ENCODE peak calls at places on chromosomes 4 and X, in nine cellular contexts. Z is neural progenitor cell, D is cardiac fibroblast, Y is ascending aorta, H is upper lobe of right lung, X is mesothelial cell of epicardium, V is fibroblast of mammary gland, T is fibroblast of lung, E is PC-3. G is an unnamed sample.

GRCh38 chrX:9349572-9350259 is 115.1 kb upstream of the TBL1X start:
- DNase-seq in Z (no peak), D (peak), Y (no peak), H (no peak), X (no peak), V (peak), T (no peak), E (peak), G (no peak)

GRCh38 chrX:132090370-132091152 is 37.3 kb downstream of the FRMD7 start:
- DNase-seq in Z (no peak), D (no peak), Y (no peak), H (no peak), X (no peak), V (no peak), T (no peak), E (no peak), G (no peak)

GRCh38 chr4:37628977-37629609 is 57.1 kb downstream of the RELL1 start:
- DNase-seq in Z (no peak), D (peak), Y (no peak), H (no peak), X (no peak), V (peak), T (peak), E (peak), G (no peak)

GRCh38 chr4:57403591-57403990 is 293.4 kb upstream of the IGFBP7 start:
- DNase-seq in Z (no peak), D (no peak), Y (no peak), H (no peak), X (no peak), V (no peak), T (no peak), E (peak), G (no peak)

GRCh38 chrX:154396948-154397887 is 959 bp upstream of the RPL10 start:
- DNase-seq in Z (peak), D (peak), Y (peak), H (peak), X (peak), V (peak), T (peak), E (peak), G (no peak)

GRCh38 chrX:53241558-53241957 is 16.6 kb upstream of the KDM5C start:
- DNase-seq in Z (no peak), D (no peak), Y (no peak), H (no peak), X (no peak), V (no peak), T (no peak), E (no peak), G (no peak)

GRCh38 chrX:41906515-41907165 is 16.7 kb downstream of the CASK start:
- DNase-seq in Z (no peak), D (peak), Y (no peak), H (no peak), X (no peak), V (peak), T (no peak), E (peak), G (no peak)

GRCh38 chrX:132614297-132614696 is 125.5 kb upstream of the MBNL3 start:
- DNase-seq in Z (peak), D (no peak), Y (no peak), H (no peak), X (no peak), V (peak), T (peak), E (peak), G (no peak)

GRCh38 chr4:183185018-183185417 is 86.0 kb downstream of the WWC2 start:
- DNase-seq in Z (no peak), D (no peak), Y (no peak), H (no peak), X (no peak), V (no peak), T (no peak), E (no peak), G (no peak)

GRCh38 chrX:72316408-72317079 is 10.8 kb upstream of the CITED1 start:
- DNase-seq in Z (no peak), D (no peak), Y (no peak), H (no peak), X (no peak), V (no peak), T (no peak), E (no peak), G (no peak)

GRCh38 chrX:129938081-129938480 is 32.1 kb downstream of the UTP14A start:
- DNase-seq in Z (no peak), D (no peak), Y (no peak), H (no peak), X (no peak), V (no peak), T (no peak), E (no peak), G (no peak)

GRCh38 chr4:92255920-92256244 is 47.9 kb upstream of the GRID2 start:
- DNase-seq in Z (no peak), D (no peak), Y (no peak), H (no peak), X (no peak), V (no peak), T (no peak), E (no peak), G (no peak)

GRCh38 chrX:72554448-72555140 is 18.0 kb downstream of the HDAC8 start:
- DNase-seq in Z (peak), D (peak), Y (peak), H (no peak), X (peak), V (peak), T (no peak), E (peak), G (no peak)

GRCh38 chrX:103608305-103608963 is 671 bp downstream of the TCEAL3 start:
- DNase-seq in Z (peak), D (no peak), Y (no peak), H (peak), X (no peak), V (no peak), T (no peak), E (peak), G (no peak)

GRCh38 chr4:156732634-156733033 is 239.0 kb downstream of the PDGFC start:
- DNase-seq in Z (no peak), D (no peak), Y (no peak), H (no peak), X (no peak), V (peak), T (peak), E (no peak), G (no peak)

GRCh38 chr4:13537011-13537831 is 7.1 kb downstream of the NKX3-2 start:
- DNase-seq in Z (no peak), D (no peak), Y (no peak), H (no peak), X (no peak), V (no peak), T (no peak), E (no peak), G (no peak)

GRCh38 chrX:150348365-150348764 is 14.8 kb upstream of the MAMLD1 start:
- DNase-seq in Z (peak), D (no peak), Y (no peak), H (no peak), X (no peak), V (no peak), T (no peak), E (peak), G (no peak)

GRCh38 chr4:130393246-130394041 is 1297.5 kb downstream of the C4orf33 start:
- DNase-seq in Z (no peak), D (peak), Y (no peak), H (no peak), X (no peak), V (peak), T (peak), E (no peak), G (no peak)

GRCh38 chr4:185108185-185108584 is 34.9 kb upstream of the SLC25A4 start:
- DNase-seq in Z (no peak), D (no peak), Y (no peak), H (no peak), X (no peak), V (no peak), T (no peak), E (no peak), G (no peak)

GRCh38 chr4:38091636-38092035 is 131.4 kb downstream of the PTTG2 start:
- DNase-seq in Z (no peak), D (peak), Y (no peak), H (no peak), X (no peak), V (peak), T (peak), E (no peak), G (no peak)

GRCh38 chr4:72567821-72568620 is 1.0 kb downstream of the ADAMTS3 start:
- DNase-seq in Z (peak), D (peak), Y (peak), H (peak), X (peak), V (peak), T (peak), E (peak), G (no peak)

GRCh38 chrX:152989292-152989658 is 4.6 kb downstream of the PNMA5 start:
- DNase-seq in Z (no peak), D (peak), Y (no peak), H (no peak), X (no peak), V (peak), T (no peak), E (no peak), G (no peak)

GRCh38 chrX:37847733-37848197 is 394 bp upstream of the DYNLT3 start:
- DNase-seq in Z (no peak), D (no peak), Y (no peak), H (no peak), X (no peak), V (no peak), T (no peak), E (no peak), G (no peak)

GRCh38 chr4:107034982-107035710 is 967 bp downstream of the DKK2 start:
- DNase-seq in Z (peak), D (peak), Y (peak), H (no peak), X (peak), V (peak), T (peak), E (no peak), G (no peak)

GRCh38 chr4:139265654-139266053 is 14.4 kb downstream of the MGARP start:
- DNase-seq in Z (no peak), D (no peak), Y (no peak), H (no peak), X (no peak), V (no peak), T (no peak), E (no peak), G (no peak)

GRCh38 chr4:38723726-38724506 is 58.9 kb downstream of the TLR10 start:
- DNase-seq in Z (peak), D (no peak), Y (no peak), H (no peak), X (no peak), V (no peak), T (no peak), E (no peak), G (no peak)

GRCh38 chrX:51148848-51149247 is 183.8 kb upstream of the NUDT10 start:
- DNase-seq in Z (peak), D (peak), Y (no peak), H (no peak), X (no peak), V (peak), T (no peak), E (peak), G (no peak)

GRCh38 chrX:85052636-85053343 is 49.1 kb downstream of the APOOL start:
- DNase-seq in Z (no peak), D (peak), Y (no peak), H (no peak), X (no peak), V (peak), T (peak), E (peak), G (no peak)

GRCh38 chr4:48223633-48224295 is 45.9 kb downstream of the TEC start:
- DNase-seq in Z (no peak), D (peak), Y (no peak), H (no peak), X (no peak), V (peak), T (no peak), E (peak), G (no peak)

GRCh38 chr4:132396636-132397035 is 752.5 kb upstream of the PCDH10 start:
- DNase-seq in Z (no peak), D (no peak), Y (no peak), H (no peak), X (no peak), V (no peak), T (no peak), E (no peak), G (no peak)

GRCh38 chrX:46572295-46572936 is 1.1 kb upstream of the CHST7 start:
- DNase-seq in Z (no peak), D (no peak), Y (no peak), H (no peak), X (no peak), V (no peak), T (no peak), E (no peak), G (no peak)

GRCh38 chrX:68196939-68197791 is 236.1 kb downstream of the OPHN1 start:
- DNase-seq in Z (peak), D (peak), Y (no peak), H (no peak), X (no peak), V (peak), T (peak), E (peak), G (no peak)

GRCh38 chr4:52712991-52713275 is 38.3 kb downstream of the ERVMER34-1 start:
- DNase-seq in Z (no peak), D (no peak), Y (no peak), H (no peak), X (no peak), V (no peak), T (no peak), E (no peak), G (no peak)

GRCh38 chr4:5956285-5957021 is 61.8 kb downstream of the C4orf50 start:
- DNase-seq in Z (peak), D (no peak), Y (no peak), H (peak), X (no peak), V (no peak), T (no peak), E (peak), G (no peak)

GRCh38 chr4:78937837-78938236 is 1.4 kb downstream of the PAQR3 start:
- DNase-seq in Z (no peak), D (peak), Y (no peak), H (no peak), X (no peak), V (peak), T (no peak), E (peak), G (no peak)

GRCh38 chrX:20118065-20118824 is 1.5 kb upstream of the MAP7D2 start:
- DNase-seq in Z (no peak), D (no peak), Y (no peak), H (no peak), X (no peak), V (no peak), T (no peak), E (peak), G (no peak)

GRCh38 chr4:155679343-155679742 is 12.7 kb downstream of the GUCY1A1 start:
- DNase-seq in Z (peak), D (peak), Y (peak), H (no peak), X (no peak), V (peak), T (peak), E (peak), G (no peak)

GRCh38 chrX:52576946-52577345 is 60.1 kb upstream of the XAGE1B start:
- DNase-seq in Z (no peak), D (no peak), Y (no peak), H (no peak), X (no peak), V (no peak), T (no peak), E (peak), G (no peak)

GRCh38 chrX:150984164-150984824 is 1.2 kb downstream of the HMGB3 start:
- DNase-seq in Z (peak), D (no peak), Y (no peak), H (no peak), X (peak), V (no peak), T (no peak), E (no peak), G (no peak)

GRCh38 chr4:13168326-13168725 is 315.8 kb downstream of the RAB28 start:
- DNase-seq in Z (no peak), D (no peak), Y (no peak), H (no peak), X (no peak), V (no peak), T (no peak), E (no peak), G (no peak)

GRCh38 chr4:2277956-2278355 is 16.0 kb upstream of the MXD4 start:
- DNase-seq in Z (no peak), D (peak), Y (no peak), H (no peak), X (no peak), V (no peak), T (no peak), E (no peak), G (no peak)

GRCh38 chr4:2281575-2282343 is 19.9 kb upstream of the MXD4 start:
- DNase-seq in Z (no peak), D (peak), Y (no peak), H (no peak), X (no peak), V (no peak), T (no peak), E (no peak), G (no peak)

GRCh38 chr4:2283199-2283711 is 21.3 kb upstream of the MXD4 start:
- DNase-seq in Z (no peak), D (no peak), Y (no peak), H (no peak), X (no peak), V (no peak), T (no peak), E (no peak), G (no peak)

GRCh38 chr4:2284161-2284933 is 22.4 kb upstream of the MXD4 start:
- DNase-seq in Z (no peak), D (no peak), Y (peak), H (peak), X (no peak), V (no peak), T (no peak), E (no peak), G (no peak)

DNA sequence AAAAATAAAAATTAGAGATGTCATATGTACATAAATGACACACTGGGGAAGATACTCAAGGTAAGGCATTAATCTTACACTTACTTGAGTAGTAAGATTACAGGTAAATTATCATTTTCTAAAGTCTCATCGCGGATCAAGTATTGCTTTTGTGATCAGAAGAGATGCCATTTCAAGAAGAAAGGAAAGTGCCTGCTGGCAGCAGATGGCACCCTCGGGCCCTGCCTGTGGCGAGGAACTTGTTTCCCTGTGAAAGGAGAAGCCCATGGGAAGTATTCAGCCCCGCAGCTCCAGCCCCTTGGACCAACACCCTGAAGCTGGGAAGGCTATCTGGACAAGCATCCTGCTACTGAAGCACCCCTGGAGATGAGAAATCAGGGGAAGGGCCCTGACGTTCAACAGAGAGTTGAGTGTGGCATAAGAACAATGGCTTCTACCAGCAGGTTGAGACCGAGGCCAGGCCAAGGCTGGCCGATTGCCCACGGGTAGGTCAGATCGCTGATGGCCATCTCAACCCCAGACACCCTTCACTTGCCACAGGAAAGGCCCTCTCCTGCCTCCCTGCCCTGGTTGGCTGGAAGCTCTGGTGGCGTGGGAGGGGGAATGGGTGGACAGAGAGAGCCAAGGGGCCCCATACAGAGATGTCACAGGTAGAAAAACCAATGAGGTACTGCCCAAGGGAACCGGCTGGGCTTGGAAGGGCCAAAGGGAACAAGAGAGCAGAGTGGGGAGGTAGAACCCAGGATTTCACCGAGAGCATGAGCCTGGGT is 18.8 kb upstream of the MXD4 start:
- DNase-seq in Z (no peak), D (no peak), Y (no peak), H (no peak), X (no peak), V (no peak), T (no peak), E (no peak), G (no peak)
- TF ChIP-seq CTCF in Z (no peak), D (no peak), Y (no peak), H (no peak), X (no peak), V (peak), T (no peak), E (peak), G (peak)

GRCh38 chrX:54439967-54440871 is at the start of gene TSR2:
- DNase-seq in Z (peak), D (peak), Y (peak), H (peak), X (peak), V (peak), T (peak), E (peak), G (no peak)
- TF ChIP-seq CTCF in Z (peak), D (no peak), Y (no peak), H (no peak), X (no peak), V (peak), T (peak), E (peak), G (peak)

GRCh38 chr4:3073158-3074077 is 920 bp downstream of the HTT-AS start:
- DNase-seq in Z (peak), D (no peak), Y (no peak), H (no peak), X (peak), V (no peak), T (no peak), E (no peak), G (no peak)
- TF ChIP-seq CTCF in Z (peak), D (peak), Y (no peak), H (peak), X (no peak), V (no peak), T (peak), E (no peak), G (no peak)

DNA sequence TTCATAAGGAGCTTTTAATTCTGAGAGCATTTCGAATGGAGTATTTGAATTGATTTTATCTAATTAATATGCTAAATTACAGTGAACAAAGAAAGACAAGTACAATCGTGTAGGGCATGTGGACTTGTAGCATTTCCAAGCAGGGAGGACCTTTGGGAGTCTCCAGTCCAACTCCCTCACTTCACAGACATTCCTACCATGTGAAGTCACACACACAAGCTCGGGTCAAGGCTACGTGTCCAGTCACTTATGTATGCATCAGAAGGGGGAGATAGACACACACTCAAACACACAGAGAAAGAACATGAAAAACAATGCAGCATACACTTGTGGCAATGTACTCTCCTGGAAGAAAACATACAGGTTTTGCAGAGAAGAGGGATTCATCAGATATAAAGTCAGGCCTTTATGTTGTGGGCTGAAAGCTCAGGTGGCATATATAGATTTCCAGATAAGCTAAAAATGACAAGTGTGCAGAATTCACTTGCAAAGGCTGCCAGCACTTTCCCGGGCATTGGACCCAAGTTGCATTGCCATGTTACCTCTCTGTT is 136.1 kb upstream of the MID1 start:
- DNase-seq in Z (no peak), D (peak), Y (no peak), H (no peak), X (no peak), V (peak), T (peak), E (peak), G (no peak)
- TF ChIP-seq CTCF in Z (no peak), D (no peak), Y (no peak), H (no peak), X (no peak), V (peak), T (no peak), E (no peak), G (no peak)

G was measured in D721Med.